ENCODE peak calls at places on chromosomes 4 and X, in four cellular contexts. One of them, this sample, is unnamed.

GRCh38 chrX:72461766-72462165 is 110.9 kb downstream of the HDAC8 start:
- DNase-seq in HS-5: no peak
- DNase-seq in RPMI7951: peak; percentile 41
- DNase-seq in aorta: no peak
- DNase-seq in this sample: no peak

GRCh38 chr4:173534439-173534838 is 4.4 kb upstream of the HAND2 start:
- DNase-seq in HS-5: no peak
- DNase-seq in RPMI7951: no peak
- DNase-seq in aorta: no peak
- DNase-seq in this sample: no peak

GRCh38 chrX:153769158-153769864 is 5.3 kb downstream of the PLXNB3 start:
- DNase-seq in HS-5: no peak
- DNase-seq in RPMI7951: no peak
- DNase-seq in aorta: peak; percentile 36
- DNase-seq in this sample: peak; percentile 6

GRCh38 chr4:122170775-122171174 is 18.6 kb downstream of the BLTP1 start:
- DNase-seq in HS-5: no peak
- DNase-seq in RPMI7951: no peak
- DNase-seq in aorta: no peak
- DNase-seq in this sample: no peak

GRCh38 chr4:86108834-86109233 is 251.0 kb downstream of the MAPK10 start:
- DNase-seq in HS-5: no peak
- DNase-seq in RPMI7951: no peak
- DNase-seq in aorta: no peak
- DNase-seq in this sample: no peak

GRCh38 chrX:153333821-153334653 is at the start of gene ZNF275:
- DNase-seq in HS-5: no peak
- DNase-seq in RPMI7951: peak; percentile 66
- DNase-seq in aorta: peak; percentile 84
- DNase-seq in this sample: peak; percentile 80

GRCh38 chr4:1602621-1603412 is 81.3 kb downstream of the FAM53A start:
- DNase-seq in HS-5: no peak
- DNase-seq in RPMI7951: no peak
- DNase-seq in aorta: peak; percentile 32
- DNase-seq in this sample: peak; percentile 25

GRCh38 chr4:87220094-87220831 is at the start of gene KLHL8:
- DNase-seq in HS-5: peak; percentile 53
- DNase-seq in RPMI7951: peak; percentile 88
- DNase-seq in aorta: peak; percentile 92
- DNase-seq in this sample: peak; percentile 91

GRCh38 chrX:117120700-117121099 is 657.9 kb upstream of the CT83 start:
- DNase-seq in HS-5: no peak
- DNase-seq in RPMI7951: no peak
- DNase-seq in aorta: no peak
- DNase-seq in this sample: no peak

GRCh38 chr4:25814323-25814722 is 48.5 kb downstream of the SEL1L3 start:
- DNase-seq in HS-5: no peak
- DNase-seq in RPMI7951: no peak
- DNase-seq in aorta: peak; percentile 87
- DNase-seq in this sample: no peak

GRCh38 chr4:155496294-155496626 is 119.5 kb upstream of the MAP9 start:
- DNase-seq in HS-5: no peak
- DNase-seq in RPMI7951: no peak
- DNase-seq in aorta: no peak
- DNase-seq in this sample: no peak

GRCh38 chrX:101693476-101693875 is 33.8 kb upstream of the ARMCX2 start:
- DNase-seq in HS-5: no peak
- DNase-seq in RPMI7951: no peak
- DNase-seq in aorta: no peak
- DNase-seq in this sample: no peak

GRCh38 chr4:24988776-24989175 is 42.0 kb downstream of the LGI2 start:
- DNase-seq in HS-5: no peak
- DNase-seq in RPMI7951: peak; percentile 59
- DNase-seq in aorta: no peak
- DNase-seq in this sample: no peak

GRCh38 chrX:68659385-68659784 is 11.9 kb downstream of the STARD8 start:
- DNase-seq in HS-5: no peak
- DNase-seq in RPMI7951: peak; percentile 61
- DNase-seq in aorta: no peak
- DNase-seq in this sample: no peak

GRCh38 chr4:93810340-93810992 is 18.1 kb upstream of the ATOH1 start:
- DNase-seq in HS-5: no peak
- DNase-seq in RPMI7951: no peak
- DNase-seq in aorta: no peak
- DNase-seq in this sample: no peak

GRCh38 chrX:22795680-22796079 is 204.1 kb upstream of the DDX53 start:
- DNase-seq in HS-5: no peak
- DNase-seq in RPMI7951: no peak
- DNase-seq in aorta: no peak
- DNase-seq in this sample: no peak

GRCh38 chrX:73855546-73855945 is 292.5 kb downstream of the CHIC1 start:
- DNase-seq in HS-5: peak; percentile 10
- DNase-seq in RPMI7951: peak; percentile 65
- DNase-seq in aorta: peak; percentile 66
- DNase-seq in this sample: peak; percentile 54

GRCh38 chr4:169611991-169612868 is at the start of gene NEK1:
- DNase-seq in HS-5: peak; percentile 59
- DNase-seq in RPMI7951: peak; percentile 87
- DNase-seq in aorta: peak; percentile 93
- DNase-seq in this sample: peak; percentile 92

GRCh38 chr4:132504438-132504837 is 644.7 kb upstream of the PCDH10 start:
- DNase-seq in HS-5: no peak
- DNase-seq in RPMI7951: no peak
- DNase-seq in aorta: no peak
- DNase-seq in this sample: no peak

GRCh38 chrX:72115380-72115779 is 16.3 kb downstream of the RTL5 start:
- DNase-seq in HS-5: no peak
- DNase-seq in RPMI7951: no peak
- DNase-seq in aorta: no peak
- DNase-seq in this sample: peak; percentile 22

GRCh38 chrX:15170927-15171326 is 99.0 kb downstream of the ASB9 start:
- DNase-seq in HS-5: no peak
- DNase-seq in RPMI7951: peak; percentile 79
- DNase-seq in aorta: no peak
- DNase-seq in this sample: no peak

GRCh38 chr4:163554870-163555465 is 60.5 kb downstream of the TMA16 start:
- DNase-seq in HS-5: no peak
- DNase-seq in RPMI7951: peak; percentile 17
- DNase-seq in aorta: no peak
- DNase-seq in this sample: no peak

GRCh38 chr4:115154826-115155225 is 41.4 kb upstream of the NDST4 start:
- DNase-seq in HS-5: no peak
- DNase-seq in RPMI7951: no peak
- DNase-seq in aorta: no peak
- DNase-seq in this sample: no peak

GRCh38 chrX:34826964-34827363 is 115.6 kb upstream of the FAM47B start:
- DNase-seq in HS-5: no peak
- DNase-seq in RPMI7951: no peak
- DNase-seq in aorta: no peak
- DNase-seq in this sample: no peak

GRCh38 chr4:109072595-109072994 is 229.9 kb downstream of the COL25A1 start:
- DNase-seq in HS-5: peak; percentile 89
- DNase-seq in RPMI7951: peak; percentile 28
- DNase-seq in aorta: no peak
- DNase-seq in this sample: no peak

This sample was measured in glutamatergic neuron.